ENCODE peak calls at places on chromosomes 4 and X, in four cellular contexts. E, D, H and L are unnamed samples.
A peak's percentile ranks its signal among the peaks of the same experiment; 100 is the strongest.

GRCh38 chr4:2416564-2417195 is 1.8 kb downstream of the ZFYVE28 start:
- DNase-seq in E (no peak), D (no peak), H (peak; percentile 62), L (peak; percentile 41)

GRCh38 chr4:3516061-3516835 is 16.0 kb downstream of the LRPAP1 start:
- DNase-seq in E (no peak), D (no peak), H (no peak), L (no peak)

GRCh38 chr4:53541577-53542206 is 49.6 kb downstream of the LNX1 start:
- DNase-seq in E (peak; percentile 91), D (no peak), H (peak; percentile 81), L (peak; percentile 84)

GRCh38 chrX:9342581-9343051 is 122.2 kb upstream of the TBL1X start:
- DNase-seq in E (peak; percentile 85), D (peak; percentile 92), H (peak; percentile 79), L (peak; percentile 54)

GRCh38 chr4:140924761-140925392 is 168.7 kb upstream of the TBC1D9 start:
- DNase-seq in E (no peak), D (no peak), H (no peak), L (no peak)

GRCh38 chr4:98685225-98686045 is 27.0 kb upstream of the TSPAN5 start:
- DNase-seq in E (no peak), D (no peak), H (peak; percentile 60), L (peak; percentile 63)

GRCh38 chr4:121339307-121339706 is 41.5 kb downstream of the QRFPR start:
- DNase-seq in E (peak; percentile 26), D (no peak), H (no peak), L (no peak)

GRCh38 chr4:1683903-1684755 is at the start of gene FAM53A:
- DNase-seq in E (peak; percentile 87), D (peak; percentile 90), H (peak; percentile 90), L (peak; percentile 84)

GRCh38 chrX:11334165-11334564 is 41.0 kb downstream of the AMELX start:
- DNase-seq in E (no peak), D (no peak), H (no peak), L (no peak)

GRCh38 chr4:10104211-10104990 is 12.2 kb downstream of the WDR1 start:
- DNase-seq in E (peak; percentile 65), D (no peak), H (no peak), L (no peak)

GRCh38 chr4:11428701-11429571 is at the start of gene HS3ST1:
- DNase-seq in E (peak; percentile 45), D (peak; percentile 80), H (peak; percentile 77), L (peak; percentile 75)